ENCODE peak calls at places on chromosomes 11 and 22, in four cellular contexts. D, N, A and R are unnamed samples.

GRCh38 chr11:109037856-109038780 is 373.2 kb downstream of the DDX10 start:
- DNase-seq in D (no peak), N (no peak), A (peak), R (no peak)

GRCh38 chr22:30763815-30764686 is 69.4 kb downstream of the OSBP2 start:
- DNase-seq in D (peak), N (peak), A (peak), R (no peak)

GRCh38 chr22:48651036-48651890 is 1176.4 kb downstream of the BRD1 start:
- DNase-seq in D (no peak), N (no peak), A (no peak), R (no peak)

GRCh38 chr22:20928573-20928967 is 11.4 kb downstream of the CRKL start:
- DNase-seq in D (no peak), N (no peak), A (no peak), R (no peak)

GRCh38 chr11:25039165-25039564 is 542.3 kb downstream of the LUZP2 start:
- DNase-seq in D (no peak), N (no peak), A (no peak), R (no peak)

GRCh38 chr11:62241095-62241494 is 944 bp upstream of the SCGB1D2 start:
- DNase-seq in D (no peak), N (no peak), A (no peak), R (no peak)

GRCh38 chr11:15687342-15687741 is 572.6 kb downstream of the INSC start:
- DNase-seq in D (no peak), N (no peak), A (peak), R (no peak)

GRCh38 chr11:36308577-36308976 is 12.5 kb downstream of the PRR5L start:
- DNase-seq in D (no peak), N (no peak), A (peak), R (no peak)

GRCh38 chr11:78039391-78039918 is 16.4 kb upstream of the KCTD14 start:
- DNase-seq in D (no peak), N (no peak), A (no peak), R (no peak)

GRCh38 chr22:27879923-27880322 is 39.1 kb downstream of the PITPNB start:
- DNase-seq in D (no peak), N (peak), A (peak), R (no peak)

GRCh38 chr22:26170795-26171194 is 1.5 kb downstream of the SEZ6L start:
- DNase-seq in D (peak), N (no peak), A (no peak), R (peak)

GRCh38 chr11:45864041-45864440 is 16.8 kb downstream of the CRY2 start:
- DNase-seq in D (no peak), N (no peak), A (no peak), R (no peak)

GRCh38 chr11:33633251-33634003 is 67.2 kb downstream of the C11orf91 start:
- DNase-seq in D (no peak), N (peak), A (peak), R (no peak)

GRCh38 chr11:111387318-111387863 is 8.3 kb upstream of the POU2AF1 start:
- DNase-seq in D (no peak), N (no peak), A (no peak), R (no peak)

GRCh38 chr22:46368422-46368821 is 32.9 kb downstream of the TRMU start:
- DNase-seq in D (no peak), N (no peak), A (no peak), R (no peak)

GRCh38 chr22:46058591-46059519 is 81.9 kb upstream of the WNT7B start:
- DNase-seq in D (peak), N (no peak), A (peak), R (peak)

GRCh38 chr11:114317738-114318137 is 21.5 kb downstream of the NNMT start:
- DNase-seq in D (peak), N (no peak), A (peak), R (peak)

GRCh38 chr11:110251837-110252236 is 44.6 kb downstream of the RDX start:
- DNase-seq in D (peak), N (peak), A (peak), R (no peak)

GRCh38 chr22:44926491-44927415 is 83.1 kb downstream of the PHF21B start:
- DNase-seq in D (no peak), N (no peak), A (no peak), R (peak)

GRCh38 chr22:35622132-35622913 is 5.2 kb upstream of the MB start:
- DNase-seq in D (peak), N (no peak), A (no peak), R (peak)

GRCh38 chr11:36048496-36049247 is 104.8 kb downstream of the LDLRAD3 start:
- DNase-seq in D (no peak), N (no peak), A (no peak), R (no peak)

GRCh38 chr11:131145806-131146205 is 224.6 kb upstream of the NTM start:
- DNase-seq in D (no peak), N (no peak), A (no peak), R (no peak)

GRCh38 chr22:31179345-31179744 is 19.4 kb downstream of the RNF185 start:
- DNase-seq in D (no peak), N (no peak), A (peak), R (no peak)

GRCh38 chr22:25758316-25758715 is 16.3 kb downstream of the MYO18B start:
- DNase-seq in D (no peak), N (no peak), A (no peak), R (no peak)